ENCODE peak calls at places on chromosome 15, in four cellular contexts. One of them, this sample, is unnamed.
A peak's percentile ranks its signal among the peaks of the same experiment; 100 is the strongest.

GRCh38 chr15:52765779-52766178 is 24.4 kb downstream of the ONECUT1 start:
- DNase-seq in GM12878: no peak
- DNase-seq in K562: no peak
- DNase-seq in HepG2: peak; percentile 33
- DNase-seq in this sample: peak; percentile 26

GRCh38 chr15:89307046-89307587 is 27.5 kb downstream of the POLG start:
- DNase-seq in GM12878: no peak
- DNase-seq in K562: no peak
- DNase-seq in HepG2: no peak
- DNase-seq in this sample: no peak

GRCh38 chr15:48963524-48964113 is at the start of gene SHC4:
- DNase-seq in GM12878: no peak
- DNase-seq in K562: peak; percentile 42
- DNase-seq in HepG2: peak; percentile 24
- DNase-seq in this sample: peak; percentile 58

GRCh38 chr15:70778258-70779076 is 15.1 kb upstream of the UACA start:
- DNase-seq in GM12878: no peak
- DNase-seq in K562: no peak
- DNase-seq in HepG2: no peak
- DNase-seq in this sample: no peak

GRCh38 chr15:51131596-51132290 is 37.0 kb upstream of the TNFAIP8L3 start:
- DNase-seq in GM12878: no peak
- DNase-seq in K562: no peak
- DNase-seq in HepG2: peak; percentile 25
- DNase-seq in this sample: no peak

GRCh38 chr15:73700041-73700842 is 16.1 kb downstream of the CD276 start:
- DNase-seq in GM12878: peak; percentile 12
- DNase-seq in K562: peak; percentile 85
- DNase-seq in HepG2: peak; percentile 65
- DNase-seq in this sample: peak; percentile 75

GRCh38 chr15:90813796-90814192 is 54.6 kb upstream of the FURIN start:
- DNase-seq in GM12878: no peak
- DNase-seq in K562: no peak
- DNase-seq in HepG2: no peak
- DNase-seq in this sample: no peak

GRCh38 chr15:29822685-29823459 is 604 bp upstream of the TJP1 start:
- DNase-seq in GM12878: no peak
- DNase-seq in K562: no peak
- DNase-seq in HepG2: peak; percentile 66
- DNase-seq in this sample: peak; percentile 21

GRCh38 chr15:55007561-55007960 is 189.2 kb downstream of the RSL24D1 start:
- DNase-seq in GM12878: no peak
- DNase-seq in K562: no peak
- DNase-seq in HepG2: no peak
- DNase-seq in this sample: no peak

GRCh38 chr15:81297580-81298575 is 26.1 kb downstream of the STARD5 start:
- DNase-seq in GM12878: no peak
- DNase-seq in K562: no peak
- DNase-seq in HepG2: no peak
- DNase-seq in this sample: no peak

GRCh38 chr15:64247906-64248541 is 85.2 kb upstream of the PPIB start:
- DNase-seq in GM12878: peak; percentile 75
- DNase-seq in K562: peak; percentile 78
- DNase-seq in HepG2: peak; percentile 93
- DNase-seq in this sample: peak; percentile 31

GRCh38 chr15:61083781-61084134 is 145.3 kb downstream of the RORA start:
- DNase-seq in GM12878: no peak
- DNase-seq in K562: no peak
- DNase-seq in HepG2: no peak
- DNase-seq in this sample: no peak

GRCh38 chr15:38085931-38086562 is 151.6 kb downstream of the TMCO5A start:
- DNase-seq in GM12878: peak; percentile 36
- DNase-seq in K562: no peak
- DNase-seq in HepG2: no peak
- DNase-seq in this sample: no peak

GRCh38 chr15:68204776-68205557 is at the start of gene CALML4:
- DNase-seq in GM12878: no peak
- DNase-seq in K562: no peak
- DNase-seq in HepG2: peak; percentile 74
- DNase-seq in this sample: no peak

GRCh38 chr15:29065571-29065970 is 179.8 kb downstream of the APBA2 start:
- DNase-seq in GM12878: no peak
- DNase-seq in K562: no peak
- DNase-seq in HepG2: no peak
- DNase-seq in this sample: no peak

GRCh38 chr15:55742927-55743614 is at the start of gene PRTG:
- DNase-seq in GM12878: no peak
- DNase-seq in K562: peak; percentile 37
- DNase-seq in HepG2: peak; percentile 72
- DNase-seq in this sample: peak; percentile 25

GRCh38 chr15:28086175-28086703 is 12.9 kb downstream of the OCA2 start:
- DNase-seq in GM12878: peak; percentile 25
- DNase-seq in K562: peak; percentile 72
- DNase-seq in HepG2: peak; percentile 60
- DNase-seq in this sample: peak; percentile 60

GRCh38 chr15:70383856-70384255 is 286.1 kb upstream of the TLE3 start:
- DNase-seq in GM12878: no peak
- DNase-seq in K562: no peak
- DNase-seq in HepG2: no peak
- DNase-seq in this sample: no peak

GRCh38 chr15:99042909-99043308 is 35.3 kb upstream of the PGPEP1L start:
- DNase-seq in GM12878: no peak
- DNase-seq in K562: no peak
- DNase-seq in HepG2: no peak
- DNase-seq in this sample: no peak

GRCh38 chr15:57861805-57862586 is 155.5 kb downstream of the POLR2M start:
- DNase-seq in GM12878: no peak
- DNase-seq in K562: peak; percentile 23
- DNase-seq in HepG2: no peak
- DNase-seq in this sample: no peak
- TF ChIP-seq TARDBP in GM12878: no peak
- TF ChIP-seq TARDBP in K562: no peak
- TF ChIP-seq TARDBP in HepG2: no peak
- TF ChIP-seq TARDBP in this sample: no peak

GRCh38 chr15:78299302-78300102 is at the start of gene SKIC8:
- DNase-seq in GM12878: peak; percentile 71
- DNase-seq in K562: peak; percentile 97
- DNase-seq in HepG2: peak; percentile 92
- DNase-seq in this sample: peak; percentile 99

GRCh38 chr15:78301326-78301725 is 1.9 kb upstream of the SKIC8 start:
- DNase-seq in GM12878: peak; percentile 45
- DNase-seq in K562: no peak
- DNase-seq in HepG2: no peak
- DNase-seq in this sample: no peak

GRCh38 chr15:78302579-78302978 is 3.2 kb upstream of the SKIC8 start:
- DNase-seq in GM12878: no peak
- DNase-seq in K562: peak; percentile 29
- DNase-seq in HepG2: no peak
- DNase-seq in this sample: no peak

GRCh38 chr15:78301813-78302212 is 2.4 kb upstream of the SKIC8 start:
- DNase-seq in GM12878: no peak
- DNase-seq in K562: no peak
- DNase-seq in HepG2: no peak
- DNase-seq in this sample: no peak

DNA sequence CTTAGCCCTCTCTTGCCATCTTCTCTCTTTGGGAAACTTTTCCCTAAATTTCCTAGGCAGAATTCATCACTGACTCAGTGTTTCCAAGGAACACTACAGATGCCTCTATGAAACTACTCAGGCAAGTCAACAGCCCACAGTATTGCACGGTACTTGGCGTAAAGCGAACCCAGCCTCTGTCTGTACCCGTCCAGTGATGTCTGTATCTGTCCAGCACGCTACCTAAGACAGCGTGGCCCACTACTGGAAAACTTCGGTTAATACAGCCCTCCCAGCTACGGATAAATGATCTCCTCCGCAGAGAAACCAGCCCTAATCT is 467 bp downstream of the SKIC8 start:
- DNase-seq in GM12878: no peak
- DNase-seq in K562: peak; percentile 47
- DNase-seq in HepG2: no peak
- DNase-seq in this sample: no peak
- TF ChIP-seq TARDBP in GM12878: no peak
- TF ChIP-seq TARDBP in K562: no peak
- TF ChIP-seq TARDBP in HepG2: no peak
- TF ChIP-seq TARDBP in this sample: no peak

DNA sequence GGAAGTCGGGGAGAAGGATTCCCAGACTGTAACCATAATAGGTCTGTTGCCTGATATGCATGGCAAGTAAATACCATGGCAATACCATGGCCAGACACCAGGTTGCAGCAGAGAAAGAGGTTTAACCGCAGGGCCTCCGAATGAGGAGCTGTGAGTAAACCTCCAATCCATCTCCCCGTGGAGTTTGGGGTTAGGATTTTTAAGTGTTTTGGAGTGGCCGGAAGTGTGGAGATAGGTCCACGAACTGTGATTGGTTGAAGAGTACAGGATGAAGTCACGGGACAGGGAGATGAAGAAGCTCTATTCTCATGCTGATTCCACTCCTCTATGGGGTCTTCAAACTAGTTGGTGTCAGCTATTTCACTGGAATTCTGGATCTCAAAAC is 127.9 kb downstream of the ST8SIA2 start:
- DNase-seq in GM12878: peak; percentile 37
- DNase-seq in K562: peak; percentile 58
- DNase-seq in HepG2: peak; percentile 51
- DNase-seq in this sample: peak; percentile 72
- TF ChIP-seq TARDBP in GM12878: no peak
- TF ChIP-seq TARDBP in K562: no peak
- TF ChIP-seq TARDBP in HepG2: no peak
- TF ChIP-seq TARDBP in this sample: no peak

GRCh38 chr15:86373147-86373546 is 293.5 kb downstream of the AGBL1 start:
- DNase-seq in GM12878: no peak
- DNase-seq in K562: no peak
- DNase-seq in HepG2: no peak
- DNase-seq in this sample: no peak

GRCh38 chr15:86375733-86376132 is 296.1 kb downstream of the AGBL1 start:
- DNase-seq in GM12878: no peak
- DNase-seq in K562: no peak
- DNase-seq in HepG2: no peak
- DNase-seq in this sample: no peak
- TF ChIP-seq TARDBP in GM12878: no peak
- TF ChIP-seq TARDBP in K562: no peak
- TF ChIP-seq TARDBP in HepG2: no peak
- TF ChIP-seq TARDBP in this sample: no peak

DNA sequence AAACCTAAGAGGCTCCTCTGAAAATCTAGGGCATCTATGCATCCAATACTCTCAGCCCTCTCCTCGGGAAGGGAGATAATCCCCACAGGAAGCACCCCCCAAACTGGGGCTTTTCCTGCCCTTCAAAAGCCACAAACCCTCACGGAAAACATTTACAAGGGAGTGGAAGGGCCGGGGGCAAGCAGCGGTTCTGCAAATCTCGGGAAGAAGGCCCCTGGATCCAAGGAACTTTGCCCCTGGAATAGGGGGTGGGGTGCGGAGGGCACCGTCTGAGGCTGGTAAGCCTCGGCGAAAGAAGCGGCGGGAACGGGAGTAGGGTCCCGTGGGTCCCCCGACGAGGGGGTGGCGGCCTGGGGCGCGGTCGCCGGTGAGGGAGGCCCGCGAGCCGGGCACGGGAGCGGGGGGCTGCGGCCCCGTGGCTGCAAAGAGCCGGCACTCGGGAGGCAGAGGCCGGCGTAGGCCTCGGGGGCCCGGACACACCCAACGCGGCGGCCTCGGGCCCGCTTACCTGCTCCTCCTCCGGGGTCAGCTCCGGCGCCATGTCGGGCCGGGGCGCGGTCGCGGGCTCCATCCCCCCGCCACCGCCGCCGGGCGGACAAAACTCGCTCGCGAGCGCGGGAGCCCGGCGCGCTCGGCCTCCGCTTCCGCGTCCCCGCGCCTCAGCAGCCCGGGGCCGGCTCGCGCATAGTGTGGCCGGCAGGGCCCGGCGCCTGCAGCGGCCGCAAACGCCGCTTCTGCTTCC is 738 bp downstream of the PTPN9 start:
- DNase-seq in GM12878: no peak
- DNase-seq in K562: peak; percentile 46
- DNase-seq in HepG2: no peak
- DNase-seq in this sample: peak; percentile 40
- TF ChIP-seq TARDBP in GM12878: no peak
- TF ChIP-seq TARDBP in K562: no peak
- TF ChIP-seq TARDBP in HepG2: no peak
- TF ChIP-seq TARDBP in this sample: no peak

GRCh38 chr15:65249641-65250040 is 37.0 kb downstream of the PARP16 start:
- DNase-seq in GM12878: peak; percentile 38
- DNase-seq in K562: no peak
- DNase-seq in HepG2: no peak
- DNase-seq in this sample: no peak
- TF ChIP-seq TARDBP in GM12878: no peak
- TF ChIP-seq TARDBP in K562: no peak
- TF ChIP-seq TARDBP in HepG2: no peak
- TF ChIP-seq TARDBP in this sample: no peak